ENCODE peak calls at places on chromosomes 1 and 21, in seven cellular contexts. One of them, this sample, is unnamed. For H3K27me3, the result is how much of the 10 kb centered on the place peaks cover.

GRCh38 chr1:63981408-63981773 is 207.6 kb downstream of the ROR1 start:
- DNase-seq in mammary epithelial cell: peak
- DNase-seq in lung: no peak
- DNase-seq in gastrocnemius medialis: no peak
- DNase-seq in H9: no peak
- DNase-seq in pancreas: no peak
- DNase-seq in GM23338: no peak
- DNase-seq in this sample: no peak

GRCh38 chr1:152110860-152111514 is 4.3 kb downstream of the TCHH start:
- DNase-seq in mammary epithelial cell: peak
- DNase-seq in lung: no peak
- DNase-seq in gastrocnemius medialis: no peak
- DNase-seq in H9: peak
- DNase-seq in pancreas: peak
- DNase-seq in GM23338: peak
- DNase-seq in this sample: peak

GRCh38 chr1:235397733-235398132 is 30.5 kb downstream of the TBCE start:
- DNase-seq in mammary epithelial cell: peak
- DNase-seq in lung: no peak
- DNase-seq in gastrocnemius medialis: no peak
- DNase-seq in H9: no peak
- DNase-seq in pancreas: no peak
- DNase-seq in GM23338: no peak
- DNase-seq in this sample: no peak

GRCh38 chr1:62621907-62622306 is 24.6 kb downstream of the ANGPTL3 start:
- DNase-seq in mammary epithelial cell: peak
- DNase-seq in lung: peak
- DNase-seq in gastrocnemius medialis: no peak
- DNase-seq in H9: no peak
- DNase-seq in pancreas: no peak
- DNase-seq in GM23338: no peak
- DNase-seq in this sample: no peak

GRCh38 chr1:39638965-39639332 is 494 bp downstream of the HEYL start:
- DNase-seq in mammary epithelial cell: no peak
- DNase-seq in lung: no peak
- DNase-seq in gastrocnemius medialis: no peak
- DNase-seq in H9: no peak
- DNase-seq in pancreas: no peak
- DNase-seq in GM23338: peak
- DNase-seq in this sample: no peak

GRCh38 chr1:196438324-196438723 is 169.9 kb downstream of the KCNT2 start:
- DNase-seq in mammary epithelial cell: no peak
- DNase-seq in lung: no peak
- DNase-seq in gastrocnemius medialis: no peak
- DNase-seq in H9: no peak
- DNase-seq in pancreas: no peak
- DNase-seq in GM23338: no peak
- DNase-seq in this sample: no peak

GRCh38 chr1:1678581-1679380 is 13.8 kb downstream of the SLC35E2B start:
- DNase-seq in mammary epithelial cell: no peak
- DNase-seq in lung: no peak
- DNase-seq in gastrocnemius medialis: no peak
- DNase-seq in H9: peak
- DNase-seq in pancreas: peak
- DNase-seq in GM23338: peak
- DNase-seq in this sample: peak

GRCh38 chr1:14142397-14143095 is 442.6 kb downstream of the PRDM2 start:
- DNase-seq in mammary epithelial cell: no peak
- DNase-seq in lung: peak
- DNase-seq in gastrocnemius medialis: no peak
- DNase-seq in H9: no peak
- DNase-seq in pancreas: no peak
- DNase-seq in GM23338: no peak
- DNase-seq in this sample: no peak

GRCh38 chr1:26826261-26827201 is at the start of gene ZDHHC18:
- DNase-seq in mammary epithelial cell: peak
- DNase-seq in lung: peak
- DNase-seq in gastrocnemius medialis: peak
- DNase-seq in H9: peak
- DNase-seq in pancreas: peak
- DNase-seq in GM23338: peak
- DNase-seq in this sample: peak

GRCh38 chr1:101995984-101996731 is 568 bp downstream of the OLFM3 start:
- DNase-seq in mammary epithelial cell: no peak
- DNase-seq in lung: no peak
- DNase-seq in gastrocnemius medialis: no peak
- DNase-seq in H9: no peak
- DNase-seq in pancreas: no peak
- DNase-seq in GM23338: peak
- DNase-seq in this sample: no peak

GRCh38 chr1:51616490-51616889 is 402 bp upstream of the OSBPL9 start:
- DNase-seq in mammary epithelial cell: no peak
- DNase-seq in lung: no peak
- DNase-seq in gastrocnemius medialis: no peak
- DNase-seq in H9: no peak
- DNase-seq in pancreas: no peak
- DNase-seq in GM23338: no peak
- DNase-seq in this sample: no peak

GRCh38 chr1:100321098-100321493 is 31.2 kb upstream of the CDC14A start:
- DNase-seq in mammary epithelial cell: no peak
- DNase-seq in lung: no peak
- DNase-seq in gastrocnemius medialis: no peak
- DNase-seq in H9: no peak
- DNase-seq in pancreas: no peak
- DNase-seq in GM23338: no peak
- DNase-seq in this sample: no peak

GRCh38 chr1:53060580-53060979 is 1.4 kb upstream of the PODN start:
- DNase-seq in mammary epithelial cell: no peak
- DNase-seq in lung: no peak
- DNase-seq in gastrocnemius medialis: no peak
- DNase-seq in H9: no peak
- DNase-seq in pancreas: no peak
- DNase-seq in GM23338: no peak
- DNase-seq in this sample: no peak

GRCh38 chr1:156241926-156242325 is at the start of gene BGLAP:
- DNase-seq in mammary epithelial cell: no peak
- DNase-seq in lung: no peak
- DNase-seq in gastrocnemius medialis: no peak
- DNase-seq in H9: no peak
- DNase-seq in pancreas: no peak
- DNase-seq in GM23338: no peak
- DNase-seq in this sample: no peak

GRCh38 chr1:231053493-231054162 is 13.6 kb upstream of the FAM89A start:
- DNase-seq in mammary epithelial cell: no peak
- DNase-seq in lung: peak
- DNase-seq in gastrocnemius medialis: no peak
- DNase-seq in H9: no peak
- DNase-seq in pancreas: no peak
- DNase-seq in GM23338: no peak
- DNase-seq in this sample: peak

GRCh38 chr1:155650231-155650757 is 38.3 kb downstream of the YY1AP1 start:
- DNase-seq in mammary epithelial cell: no peak
- DNase-seq in lung: peak
- DNase-seq in gastrocnemius medialis: no peak
- DNase-seq in H9: no peak
- DNase-seq in pancreas: no peak
- DNase-seq in GM23338: no peak
- DNase-seq in this sample: no peak

GRCh38 chr1:27349784-27350672 is 8.2 kb downstream of the SYTL1 start:
- DNase-seq in mammary epithelial cell: no peak
- DNase-seq in lung: peak
- DNase-seq in gastrocnemius medialis: no peak
- DNase-seq in H9: peak
- DNase-seq in pancreas: peak
- DNase-seq in GM23338: peak
- DNase-seq in this sample: peak

GRCh38 chr1:25091671-25092070 is 140.6 kb downstream of the SYF2 start:
- DNase-seq in mammary epithelial cell: no peak
- DNase-seq in lung: no peak
- DNase-seq in gastrocnemius medialis: no peak
- DNase-seq in H9: no peak
- DNase-seq in pancreas: no peak
- DNase-seq in GM23338: no peak
- DNase-seq in this sample: no peak

GRCh38 chr1:2004867-2005266 is 1.3 kb upstream of the CFAP74 start:
- DNase-seq in mammary epithelial cell: no peak
- DNase-seq in lung: no peak
- DNase-seq in gastrocnemius medialis: no peak
- DNase-seq in H9: no peak
- DNase-seq in pancreas: no peak
- DNase-seq in GM23338: no peak
- DNase-seq in this sample: no peak

GRCh38 chr1:208254862-208255261 is 10.7 kb upstream of the PLXNA2 start:
- DNase-seq in mammary epithelial cell: peak
- DNase-seq in lung: no peak
- DNase-seq in gastrocnemius medialis: no peak
- DNase-seq in H9: no peak
- DNase-seq in pancreas: no peak
- DNase-seq in GM23338: no peak
- DNase-seq in this sample: no peak

GRCh38 chr1:68036946-68037345 is 13.5 kb downstream of the DIRAS3 start:
- DNase-seq in mammary epithelial cell: no peak
- DNase-seq in lung: no peak
- DNase-seq in gastrocnemius medialis: no peak
- DNase-seq in H9: no peak
- DNase-seq in pancreas: no peak
- DNase-seq in GM23338: no peak
- DNase-seq in this sample: no peak

GRCh38 chr1:185154912-185155513 is 1.7 kb downstream of the TRMT1L start:
- DNase-seq in mammary epithelial cell: peak
- DNase-seq in lung: no peak
- DNase-seq in gastrocnemius medialis: no peak
- DNase-seq in H9: no peak
- DNase-seq in pancreas: no peak
- DNase-seq in GM23338: no peak
- DNase-seq in this sample: no peak

GRCh38 chr1:205170532-205171269 is 40.8 kb downstream of the DSTYK start:
- DNase-seq in mammary epithelial cell: no peak
- DNase-seq in lung: no peak
- DNase-seq in gastrocnemius medialis: no peak
- DNase-seq in H9: no peak
- DNase-seq in pancreas: no peak
- DNase-seq in GM23338: no peak
- DNase-seq in this sample: no peak

DNA sequence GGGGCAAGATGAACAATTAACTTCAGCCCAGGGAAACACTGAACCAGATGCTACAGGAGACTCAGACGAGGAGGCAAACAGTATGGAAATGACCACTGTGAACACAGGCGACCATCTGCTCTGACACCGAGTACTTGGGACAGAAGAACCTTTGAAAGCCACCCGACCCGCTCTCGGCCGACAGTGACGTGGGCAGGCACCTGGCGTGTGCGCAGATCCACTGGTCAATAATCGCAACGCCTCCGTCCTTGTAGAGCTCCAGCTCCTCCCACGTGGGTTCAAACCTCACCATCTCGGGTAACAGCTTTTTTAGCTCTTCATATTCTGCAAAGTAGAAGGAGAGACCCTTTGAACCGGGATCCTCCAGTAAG is 20.3 kb downstream of the POFUT2 start:
- DNase-seq in mammary epithelial cell: no peak
- DNase-seq in lung: no peak
- DNase-seq in gastrocnemius medialis: no peak
- DNase-seq in H9: no peak
- DNase-seq in pancreas: peak
- DNase-seq in GM23338: no peak
- DNase-seq in this sample: no peak
- H3K27me3 ChIP-seq in mammary epithelial cell: under half
- H3K27me3 ChIP-seq in lung: under half
- H3K27me3 ChIP-seq in gastrocnemius medialis: under half
- H3K27me3 ChIP-seq in H9: under half
- H3K27me3 ChIP-seq in pancreas: under half
- H3K27me3 ChIP-seq in GM23338: under half
- H3K27me3 ChIP-seq in this sample: under half

DNA sequence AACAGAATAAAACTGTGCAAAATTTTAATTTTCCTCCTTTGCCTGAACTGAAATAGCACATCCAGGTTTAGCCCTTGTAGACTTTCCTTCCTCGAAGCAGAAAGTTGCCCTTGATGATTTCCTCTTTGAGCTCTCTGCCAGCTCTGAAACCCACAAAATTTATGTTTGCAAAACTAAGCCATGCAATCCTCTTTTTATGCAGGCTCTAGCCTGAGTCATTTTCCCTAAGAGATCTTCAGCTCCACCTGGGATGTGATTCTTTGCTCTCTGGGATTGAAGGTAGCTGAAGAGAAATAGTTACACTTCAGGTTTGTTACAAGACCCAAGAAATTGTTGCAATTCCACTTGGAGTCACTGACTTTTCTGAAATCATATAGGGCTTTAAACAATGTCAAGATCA is 1.4 kb upstream of the F3 start:
- DNase-seq in mammary epithelial cell: peak
- DNase-seq in lung: no peak
- DNase-seq in gastrocnemius medialis: no peak
- DNase-seq in H9: no peak
- DNase-seq in pancreas: no peak
- DNase-seq in GM23338: no peak
- DNase-seq in this sample: no peak
- H3K27me3 ChIP-seq in mammary epithelial cell: under half
- H3K27me3 ChIP-seq in lung: under half
- H3K27me3 ChIP-seq in gastrocnemius medialis: under half
- H3K27me3 ChIP-seq in H9: under half
- H3K27me3 ChIP-seq in pancreas: under half
- H3K27me3 ChIP-seq in GM23338: under half
- H3K27me3 ChIP-seq in this sample: under half

GRCh38 chr21:41825216-41825615 is 53.9 kb downstream of the PRDM15 start:
- DNase-seq in mammary epithelial cell: no peak
- DNase-seq in lung: no peak
- DNase-seq in gastrocnemius medialis: no peak
- DNase-seq in H9: no peak
- DNase-seq in pancreas: no peak
- DNase-seq in GM23338: no peak
- DNase-seq in this sample: no peak
- H3K27me3 ChIP-seq in mammary epithelial cell: under half
- H3K27me3 ChIP-seq in lung: under half
- H3K27me3 ChIP-seq in gastrocnemius medialis: under half
- H3K27me3 ChIP-seq in H9: under half
- H3K27me3 ChIP-seq in pancreas: under half
- H3K27me3 ChIP-seq in GM23338: under half
- H3K27me3 ChIP-seq in this sample: under half

DNA sequence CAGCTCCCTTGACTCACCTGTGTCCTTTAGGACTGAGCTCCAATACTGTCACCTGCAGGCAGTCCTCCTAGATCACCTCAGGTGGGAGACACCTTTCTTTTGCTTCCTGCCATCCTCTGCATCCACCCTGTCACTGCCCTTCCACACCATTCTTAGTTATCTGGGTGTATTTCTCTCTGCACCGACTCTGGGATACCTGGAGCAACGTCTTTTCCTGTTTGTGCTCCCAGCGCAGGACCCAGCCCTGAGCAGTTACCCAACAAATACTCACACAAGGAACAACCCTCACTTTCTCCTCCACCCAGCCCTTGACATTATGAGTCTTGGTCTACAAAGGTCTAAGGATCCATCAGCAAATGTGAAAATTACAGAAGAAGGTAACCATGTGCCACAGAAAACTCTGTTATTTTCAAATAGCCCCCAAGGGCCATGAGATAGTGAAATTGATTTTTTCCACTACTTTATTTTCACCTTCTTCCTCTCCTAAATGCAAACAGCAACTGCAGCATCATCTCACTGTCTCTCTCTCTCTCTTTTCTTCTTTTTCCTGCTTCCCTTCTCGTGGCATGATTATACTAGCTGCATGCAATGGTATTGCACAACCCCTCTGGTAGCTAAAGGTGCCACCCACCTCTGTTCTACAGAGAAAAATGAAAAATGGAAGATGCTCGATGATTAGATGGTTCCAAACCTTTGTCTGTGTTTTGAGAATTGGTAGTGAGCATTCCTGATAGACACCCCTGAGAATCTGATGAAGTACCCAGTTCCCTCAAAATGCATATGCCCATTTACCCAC is 89.0 kb downstream of the MIS18A start:
- DNase-seq in mammary epithelial cell: no peak
- DNase-seq in lung: peak
- DNase-seq in gastrocnemius medialis: no peak
- DNase-seq in H9: no peak
- DNase-seq in pancreas: no peak
- DNase-seq in GM23338: no peak
- DNase-seq in this sample: no peak
- H3K27me3 ChIP-seq in mammary epithelial cell: under half
- H3K27me3 ChIP-seq in lung: under half
- H3K27me3 ChIP-seq in gastrocnemius medialis: under half
- H3K27me3 ChIP-seq in H9: under half
- H3K27me3 ChIP-seq in pancreas: under half
- H3K27me3 ChIP-seq in GM23338: under half
- H3K27me3 ChIP-seq in this sample: under half